ENCODE peak calls at places on chromosome 3, in eight cellular contexts. W is transverse colon, B is M059J, E is substantia nigra, N is neural crest cell, P is stromal cell of bone marrow, H is GDM1, U is H4. T is an unnamed sample.

GRCh38 chr3:182382112-182382857 is 411.0 kb upstream of the ATP11B start:
- DNase-seq in H (no peak), N (no peak), W (no peak), P (no peak), E (no peak), B (no peak), U (no peak), T (no peak)

GRCh38 chr3:123734527-123734902 is 149.6 kb downstream of the MYLK start:
- DNase-seq in N (no peak), E (no peak), W (no peak), H (no peak), B (no peak), P (no peak), U (no peak), T (no peak)

GRCh38 chr3:18812316-18812715 is 336.0 kb upstream of the KCNH8 start:
- DNase-seq in H (no peak), E (no peak), W (no peak), B (peak; percentile 31), U (peak; percentile 15), N (no peak), P (no peak), T (peak; percentile 9)

GRCh38 chr3:17946619-17947018 is 204.2 kb upstream of the TBC1D5 start:
- DNase-seq in E (no peak), B (no peak), H (peak; percentile 55), N (no peak), U (no peak), W (no peak), P (no peak), T (no peak)

GRCh38 chr3:45210308-45211038 is 15.6 kb downstream of the TMEM158 start:
- DNase-seq in N (peak; percentile 58), E (peak; percentile 47), P (peak; percentile 65), U (peak; percentile 74), B (peak; percentile 83), W (peak; percentile 90), H (peak; percentile 71), T (peak; percentile 50)

GRCh38 chr3:127722928-127723603 is 50.3 kb downstream of the ABTB1 start:
- DNase-seq in E (no peak), H (no peak), W (no peak), B (no peak), N (no peak), P (no peak), U (no peak), T (peak; percentile 66)

GRCh38 chr3:39166134-39166710 is 12.8 kb upstream of the CSRNP1 start:
- DNase-seq in W (no peak), P (peak; percentile 87), N (no peak), U (peak; percentile 78), B (peak; percentile 95), E (no peak), H (no peak), T (peak; percentile 75)

GRCh38 chr3:124143047-124143446 is 151.1 kb upstream of the ROPN1 start:
- DNase-seq in N (no peak), B (no peak), U (no peak), H (no peak), P (no peak), W (no peak), E (no peak), T (no peak)

GRCh38 chr3:66581261-66581660 is 80.4 kb upstream of the LRIG1 start:
- DNase-seq in E (no peak), B (no peak), W (peak; percentile 15), H (no peak), N (no peak), P (no peak), U (no peak), T (no peak)

GRCh38 chr3:183185696-183186095 is 23.2 kb upstream of the LAMP3 start:
- DNase-seq in B (peak; percentile 95), U (peak; percentile 78), W (no peak), N (no peak), H (no peak), E (no peak), P (peak; percentile 40), T (no peak)

GRCh38 chr3:109023656-109024254 is 70.1 kb upstream of the GUCA1C start:
- DNase-seq in P (peak; percentile 9), B (peak; percentile 49), H (no peak), W (peak; percentile 22), N (peak; percentile 44), E (no peak), U (peak; percentile 58), T (peak; percentile 8)

GRCh38 chr3:137946341-137946973 is 63.5 kb upstream of the CLDN18 start:
- DNase-seq in N (peak; percentile 49), P (peak; percentile 31), U (peak; percentile 86), B (peak; percentile 77), E (peak; percentile 3), H (peak; percentile 23), W (peak; percentile 27), T (peak; percentile 86)